ENCODE peak calls at places on chromosomes 13 and 19, in four cellular contexts. One of them, this sample, is unnamed.

GRCh38 chr13:27203854-27204253 is 32.2 kb upstream of the USP12 start:
- ATAC-seq in K562: peak; percentile 82
- ATAC-seq in A549: peak; percentile 70
- ATAC-seq in gastrocnemius medialis: peak; percentile 12
- ATAC-seq in this sample: no peak

GRCh38 chr13:43411211-43411610 is 375.6 kb downstream of the ENOX1 start:
- ATAC-seq in K562: no peak
- ATAC-seq in A549: no peak
- ATAC-seq in gastrocnemius medialis: no peak
- ATAC-seq in this sample: no peak

GRCh38 chr13:26045123-26045522 is 6.7 kb downstream of the SHISA2 start:
- ATAC-seq in K562: no peak
- ATAC-seq in A549: no peak
- ATAC-seq in gastrocnemius medialis: no peak
- ATAC-seq in this sample: no peak

GRCh38 chr13:90238433-90238832 is 1109.1 kb upstream of the MIR17HG start:
- ATAC-seq in K562: no peak
- ATAC-seq in A549: no peak
- ATAC-seq in gastrocnemius medialis: no peak
- ATAC-seq in this sample: no peak

GRCh38 chr13:69793803-69794453 is 313.7 kb upstream of the ATXN8OS start:
- ATAC-seq in K562: no peak
- ATAC-seq in A549: no peak
- ATAC-seq in gastrocnemius medialis: no peak
- ATAC-seq in this sample: no peak

GRCh38 chr13:21894703-21895699 is 224.1 kb downstream of the FGF9 start:
- ATAC-seq in K562: no peak
- ATAC-seq in A549: no peak
- ATAC-seq in gastrocnemius medialis: no peak
- ATAC-seq in this sample: no peak

GRCh38 chr13:27132538-27132937 is 39.1 kb downstream of the USP12 start:
- ATAC-seq in K562: peak; percentile 45
- ATAC-seq in A549: no peak
- ATAC-seq in gastrocnemius medialis: no peak
- ATAC-seq in this sample: no peak

GRCh38 chr13:111161601-111162600 is 46.8 kb downstream of the ARHGEF7 start:
- ATAC-seq in K562: no peak
- ATAC-seq in A549: no peak
- ATAC-seq in gastrocnemius medialis: no peak
- ATAC-seq in this sample: no peak

GRCh38 chr19:1360818-1361461 is 22.8 kb upstream of the NDUFS7 start:
- ATAC-seq in K562: no peak
- ATAC-seq in A549: no peak
- ATAC-seq in gastrocnemius medialis: no peak
- ATAC-seq in this sample: peak; percentile 78

GRCh38 chr13:32851083-32852064 is 164.8 kb upstream of the KL start:
- ATAC-seq in K562: no peak
- ATAC-seq in A549: no peak
- ATAC-seq in gastrocnemius medialis: peak; percentile 42
- ATAC-seq in this sample: no peak

GRCh38 chr13:48571121-48571901 is 38.4 kb upstream of the RCBTB2 start:
- ATAC-seq in K562: peak; percentile 47
- ATAC-seq in A549: no peak
- ATAC-seq in gastrocnemius medialis: peak; percentile 81
- ATAC-seq in this sample: peak; percentile 60

GRCh38 chr19:7356899-7357627 is 8.3 kb downstream of the ARHGEF18 start:
- ATAC-seq in K562: no peak
- ATAC-seq in A549: no peak
- ATAC-seq in gastrocnemius medialis: no peak
- ATAC-seq in this sample: no peak

GRCh38 chr19:18717601-18718000 is 34.1 kb downstream of the CRTC1 start:
- ATAC-seq in K562: no peak
- ATAC-seq in A549: no peak
- ATAC-seq in gastrocnemius medialis: no peak
- ATAC-seq in this sample: no peak

GRCh38 chr13:42272776-42273175 is 824 bp downstream of the AKAP11 start:
- ATAC-seq in K562: no peak
- ATAC-seq in A549: no peak
- ATAC-seq in gastrocnemius medialis: no peak
- ATAC-seq in this sample: no peak

GRCh38 chr19:1648926-1649541 is 3.4 kb downstream of the TCF3 start:
- ATAC-seq in K562: no peak
- ATAC-seq in A549: no peak
- ATAC-seq in gastrocnemius medialis: no peak
- ATAC-seq in this sample: no peak

GRCh38 chr13:45196622-45197021 is 4.2 kb downstream of the KCTD4 start:
- ATAC-seq in K562: peak; percentile 49
- ATAC-seq in A549: no peak
- ATAC-seq in gastrocnemius medialis: no peak
- ATAC-seq in this sample: no peak

GRCh38 chr19:8373867-8374813 is 10.2 kb downstream of the ANGPTL4 start:
- ATAC-seq in K562: peak; percentile 82
- ATAC-seq in A549: peak; percentile 33
- ATAC-seq in gastrocnemius medialis: peak; percentile 85
- ATAC-seq in this sample: peak; percentile 73

GRCh38 chr19:48746738-48747575 is at the start of gene IZUMO1:
- ATAC-seq in K562: peak; percentile 89
- ATAC-seq in A549: peak; percentile 95
- ATAC-seq in gastrocnemius medialis: peak; percentile 87
- ATAC-seq in this sample: peak; percentile 76

GRCh38 chr13:28333204-28333900 is 161.6 kb downstream of the FLT1 start:
- ATAC-seq in K562: no peak
- ATAC-seq in A549: no peak
- ATAC-seq in gastrocnemius medialis: no peak
- ATAC-seq in this sample: no peak

GRCh38 chr19:33052352-33052972 is 12.2 kb downstream of the RHPN2 start:
- ATAC-seq in K562: no peak
- ATAC-seq in A549: peak; percentile 19
- ATAC-seq in gastrocnemius medialis: no peak
- ATAC-seq in this sample: peak; percentile 39

GRCh38 chr13:73259061-73259908 is 200.5 kb downstream of the KLF5 start:
- ATAC-seq in K562: no peak
- ATAC-seq in A549: no peak
- ATAC-seq in gastrocnemius medialis: no peak
- ATAC-seq in this sample: no peak

GRCh38 chr19:12052571-12053169 is at the start of gene ZNF878:
- ATAC-seq in K562: peak; percentile 99
- ATAC-seq in A549: no peak
- ATAC-seq in gastrocnemius medialis: peak; percentile 92
- ATAC-seq in this sample: peak; percentile 99

GRCh38 chr19:28644261-28644660 is 568.7 kb downstream of the UQCRFS1 start:
- ATAC-seq in K562: no peak
- ATAC-seq in A549: no peak
- ATAC-seq in gastrocnemius medialis: no peak
- ATAC-seq in this sample: no peak

GRCh38 chr19:2089001-2089711 is 7.0 kb downstream of the MOB3A start:
- ATAC-seq in K562: no peak
- ATAC-seq in A549: no peak
- ATAC-seq in gastrocnemius medialis: no peak
- ATAC-seq in this sample: no peak

GRCh38 chr19:13099073-13099999 is 3.3 kb downstream of the LYL1 start:
- ATAC-seq in K562: peak; percentile 10
- ATAC-seq in A549: no peak
- ATAC-seq in gastrocnemius medialis: peak; percentile 30
- ATAC-seq in this sample: peak; percentile 27

GRCh38 chr13:24682353-24682752 is 2.1 kb downstream of the ATP12A start:
- ATAC-seq in K562: no peak
- ATAC-seq in A549: no peak
- ATAC-seq in gastrocnemius medialis: no peak
- ATAC-seq in this sample: no peak

GRCh38 chr19:3265432-3265831 is 41.0 kb downstream of the CELF5 start:
- ATAC-seq in K562: peak; percentile 48
- ATAC-seq in A549: no peak
- ATAC-seq in gastrocnemius medialis: no peak
- ATAC-seq in this sample: no peak

GRCh38 chr13:84973661-84974060 is 825.6 kb downstream of the SLITRK6 start:
- ATAC-seq in K562: no peak
- ATAC-seq in A549: no peak
- ATAC-seq in gastrocnemius medialis: no peak
- ATAC-seq in this sample: no peak

GRCh38 chr19:37931941-37932655 is 25.1 kb downstream of the SIPA1L3 start:
- ATAC-seq in K562: no peak
- ATAC-seq in A549: peak; percentile 86
- ATAC-seq in gastrocnemius medialis: no peak
- ATAC-seq in this sample: peak; percentile 34

GRCh38 chr13:109281823-109282239 is 504.6 kb downstream of the IRS2 start:
- ATAC-seq in K562: no peak
- ATAC-seq in A549: no peak
- ATAC-seq in gastrocnemius medialis: peak; percentile 93
- ATAC-seq in this sample: no peak

GRCh38 chr13:109285586-109285985 is 500.8 kb downstream of the IRS2 start:
- ATAC-seq in K562: no peak
- ATAC-seq in A549: no peak
- ATAC-seq in gastrocnemius medialis: no peak
- ATAC-seq in this sample: no peak

GRCh38 chr13:109288151-109288709 is 498.2 kb downstream of the IRS2 start:
- ATAC-seq in K562: no peak
- ATAC-seq in A549: no peak
- ATAC-seq in gastrocnemius medialis: no peak
- ATAC-seq in this sample: no peak

GRCh38 chr13:109293166-109293565 is 493.2 kb downstream of the IRS2 start:
- ATAC-seq in K562: no peak
- ATAC-seq in A549: no peak
- ATAC-seq in gastrocnemius medialis: no peak
- ATAC-seq in this sample: no peak

GRCh38 chr13:109287553-109287952 is 498.8 kb downstream of the IRS2 start:
- ATAC-seq in K562: no peak
- ATAC-seq in A549: no peak
- ATAC-seq in gastrocnemius medialis: no peak
- ATAC-seq in this sample: no peak
- TF ChIP-seq POLR2A in K562: no peak
- TF ChIP-seq POLR2A in A549: no peak
- TF ChIP-seq POLR2A in gastrocnemius medialis: no peak
- TF ChIP-seq POLR2A in this sample: no peak

DNA sequence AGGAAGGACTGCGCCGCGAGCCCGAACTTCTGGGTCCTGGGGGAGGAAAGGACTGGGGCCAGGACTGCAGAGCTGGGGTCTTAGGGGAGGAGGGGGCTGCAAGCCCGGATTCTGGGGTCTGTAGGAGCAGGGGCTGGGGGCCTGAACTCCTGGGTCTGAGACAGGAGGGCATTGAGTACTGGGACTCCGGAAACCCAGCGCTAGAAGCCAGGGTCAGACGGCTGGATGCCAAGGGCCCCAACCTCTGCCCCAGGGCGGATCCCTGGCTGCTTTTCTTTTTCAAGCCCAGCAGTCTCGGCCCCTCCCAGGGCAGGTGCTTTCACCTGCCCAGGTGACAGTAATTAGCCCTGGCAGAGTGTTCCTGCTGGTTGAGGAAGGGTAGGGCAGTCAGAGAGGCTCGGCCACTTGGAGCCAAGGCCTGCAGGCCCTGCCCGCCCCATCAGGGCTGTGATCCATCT is 2.3 kb downstream of the MYH14 start:
- ATAC-seq in K562: no peak
- ATAC-seq in A549: no peak
- ATAC-seq in gastrocnemius medialis: no peak
- ATAC-seq in this sample: no peak
- H3K9me3 ChIP-seq in K562: no peaks in the 10 kb centered on the region
- H3K9me3 ChIP-seq in A549: no peaks in the 10 kb centered on the region
- H3K9me3 ChIP-seq in gastrocnemius medialis: no peaks in the 10 kb centered on the region
- H3K9me3 ChIP-seq in this sample: no peaks in the 10 kb centered on the region

GRCh38 chr13:101301053-101301452 is 115.3 kb downstream of the NALCN start:
- ATAC-seq in K562: no peak
- ATAC-seq in A549: no peak
- ATAC-seq in gastrocnemius medialis: no peak
- ATAC-seq in this sample: no peak

GRCh38 chr13:101305981-101306411 is 110.3 kb downstream of the NALCN start:
- ATAC-seq in K562: no peak
- ATAC-seq in A549: no peak
- ATAC-seq in gastrocnemius medialis: no peak
- ATAC-seq in this sample: no peak

GRCh38 chr13:101300531-101300930 is 115.8 kb downstream of the NALCN start:
- ATAC-seq in K562: no peak
- ATAC-seq in A549: no peak
- ATAC-seq in gastrocnemius medialis: no peak
- ATAC-seq in this sample: no peak

GRCh38 chr13:101306773-101307172 is 109.5 kb downstream of the NALCN start:
- ATAC-seq in K562: no peak
- ATAC-seq in A549: no peak
- ATAC-seq in gastrocnemius medialis: no peak
- ATAC-seq in this sample: no peak

GRCh38 chr13:101303512-101303911 is 112.8 kb downstream of the NALCN start:
- ATAC-seq in K562: no peak
- ATAC-seq in A549: no peak
- ATAC-seq in gastrocnemius medialis: no peak
- ATAC-seq in this sample: no peak
- H3K27ac ChIP-seq in K562: no peak overlapping the region
- H3K27ac ChIP-seq in A549: no peak overlapping the region
- H3K27ac ChIP-seq in gastrocnemius medialis: no peak overlapping the region
- H3K27ac ChIP-seq in this sample: no peak overlapping the region

DNA sequence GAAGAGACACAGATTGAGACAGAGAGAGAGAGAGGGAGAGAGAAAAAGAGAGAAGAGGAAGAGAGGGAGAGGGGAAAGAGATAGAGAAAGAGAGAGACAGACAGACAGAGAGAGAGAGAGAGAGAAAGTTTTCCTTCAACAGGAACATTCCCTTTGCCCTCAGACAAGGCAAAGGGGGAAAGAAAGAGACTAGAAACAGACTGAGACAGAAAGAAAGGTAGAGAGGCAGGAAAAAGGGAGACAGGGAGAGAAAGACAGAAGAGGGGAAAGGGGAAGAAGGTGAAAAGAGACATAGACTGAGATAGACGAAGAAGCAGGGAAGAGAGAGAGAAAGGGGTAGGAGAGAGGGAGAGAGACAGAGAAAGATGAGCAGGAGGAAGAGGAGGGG is 18.5 kb upstream of the ZNF175 start:
- ATAC-seq in K562: no peak
- ATAC-seq in A549: no peak
- ATAC-seq in gastrocnemius medialis: no peak
- ATAC-seq in this sample: no peak
- TF ChIP-seq POLR2A in K562: peak; percentile 77
- TF ChIP-seq POLR2A in A549: no peak
- TF ChIP-seq POLR2A in gastrocnemius medialis: no peak
- TF ChIP-seq POLR2A in this sample: no peak

GRCh38 chr19:22627526-22627925 is 6.6 kb upstream of the ZNF492 start:
- ATAC-seq in K562: no peak
- ATAC-seq in A549: no peak
- ATAC-seq in gastrocnemius medialis: no peak
- ATAC-seq in this sample: no peak
- H3K9me3 ChIP-seq in K562: no peaks in the 10 kb centered on the region
- H3K9me3 ChIP-seq in A549: peaks cover 39% of the 10 kb centered on the region
- H3K9me3 ChIP-seq in gastrocnemius medialis: no peaks in the 10 kb centered on the region
- H3K9me3 ChIP-seq in this sample: no peaks in the 10 kb centered on the region

DNA sequence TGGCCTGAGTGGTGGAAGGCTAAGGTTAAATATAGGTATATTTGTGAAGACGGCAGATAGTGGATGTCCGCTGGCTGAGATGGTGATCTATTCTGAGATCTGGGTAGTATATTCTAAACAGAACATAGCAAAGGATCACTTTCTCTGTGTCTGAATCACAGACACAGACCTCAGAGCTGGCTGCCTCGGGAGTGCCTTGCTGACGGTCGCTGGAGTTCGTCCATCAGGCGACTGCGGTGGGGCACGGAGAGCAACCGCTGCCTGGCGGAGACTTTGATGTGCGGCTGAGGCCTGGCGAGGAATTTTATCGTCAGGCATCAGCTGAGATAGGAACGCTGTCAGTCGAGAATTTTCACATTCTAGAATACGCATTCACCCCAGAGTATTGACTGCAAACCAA is 42.9 kb upstream of the DCUN1D2 start:
- ATAC-seq in K562: no peak
- ATAC-seq in A549: no peak
- ATAC-seq in gastrocnemius medialis: peak; percentile 66
- ATAC-seq in this sample: no peak
- H3K27ac ChIP-seq in K562: no peak overlapping the region
- H3K27ac ChIP-seq in A549: no peak overlapping the region
- H3K27ac ChIP-seq in gastrocnemius medialis: peak overlapping the region; percentile 25
- H3K27ac ChIP-seq in this sample: peak overlapping the region; percentile 66